ENCODE peak calls at places on chromosome 16, in four cellular contexts. E is HTR-8/SVneo, J is right lobe of liver, O is activated T-helper 1 cell treated with Interleukin-2 at 50 U/mL for 16 hours. P is an unnamed sample.
A peak's percentile ranks its signal among the peaks of the same experiment; 100 is the strongest.

GRCh38 chr16:9183682-9184353 is 92.4 kb downstream of the HAPSTR1 start:
- DNase-seq in E (no peak), J (no peak), O (no peak), P (no peak)

GRCh38 chr16:21971856-21972255 is 18.7 kb downstream of the UQCRC2 start:
- DNase-seq in E (no peak), J (no peak), O (no peak), P (no peak)

GRCh38 chr16:87499189-87499486 is 6.3 kb upstream of the ZCCHC14 start:
- DNase-seq in E (peak; percentile 33), J (no peak), O (no peak), P (peak; percentile 31)

GRCh38 chr16:47260496-47260895 is 116.8 kb upstream of the NETO2 start:
- DNase-seq in E (no peak), J (no peak), O (no peak), P (no peak)

GRCh38 chr16:1794221-1794871 is 841 bp upstream of the IGFALS start:
- DNase-seq in E (no peak), J (peak; percentile 82), O (no peak), P (no peak)

GRCh38 chr16:3283525-3284447 is 495 bp downstream of the ZNF263 start:
- DNase-seq in E (no peak), J (no peak), O (no peak), P (no peak)

GRCh38 chr16:21568502-21569189 is 30.7 kb upstream of the METTL9 start:
- DNase-seq in E (no peak), J (no peak), O (no peak), P (no peak)

GRCh38 chr16:11050954-11051353 is 106.6 kb downstream of the CLEC16A start:
- DNase-seq in E (no peak), J (no peak), O (no peak), P (no peak)

GRCh38 chr16:63922563-63922962 is 1199.3 kb downstream of the CDH11 start:
- DNase-seq in E (no peak), J (no peak), O (no peak), P (no peak)